ENCODE peak calls at places on chromosomes 12 and 14, in six cellular contexts. P is neural progenitor cell, I is fibroblast of lung, F is K562, V is GM23338, Q is GM23248. Y is an unnamed sample. For H4K20me1 and H3K36me3, the result is how much of the 10 kb centered on the place peaks cover.

GRCh38 chr12:1373887-1374286 is 220.5 kb downstream of the FBXL14 start:
- DNase-seq in P (no peak), I (peak), F (no peak), V (no peak), Q (peak), Y (peak)

GRCh38 chr12:53145383-53145782 is 35.1 kb upstream of the ZNF740 start:
- DNase-seq in P (no peak), I (no peak), F (no peak), V (no peak), Q (peak), Y (no peak)

GRCh38 chr14:75884198-75884611 is 97.6 kb downstream of the TGFB3 start:
- DNase-seq in P (peak), I (peak), F (no peak), V (peak), Q (peak), Y (peak)

GRCh38 chr12:51496907-51497306 is 72.3 kb downstream of the SLC4A8 start:
- DNase-seq in P (no peak), I (no peak), F (no peak), V (no peak), Q (no peak), Y (no peak)

GRCh38 chr14:73943083-73943482 is 6.8 kb downstream of the FAM161B start:
- DNase-seq in P (no peak), I (peak), F (no peak), V (no peak), Q (peak), Y (peak)

GRCh38 chr12:80864046-80864735 is 73.5 kb downstream of the LIN7A start:
- DNase-seq in P (no peak), I (peak), F (no peak), V (no peak), Q (peak), Y (peak)

GRCh38 chr12:107570721-107571120 is 114.9 kb upstream of the PWP1 start:
- DNase-seq in P (no peak), I (peak), F (no peak), V (no peak), Q (peak), Y (peak)

GRCh38 chr14:50846171-50846880 is 15.4 kb upstream of the NIN start:
- DNase-seq in P (no peak), I (peak), F (no peak), V (no peak), Q (peak), Y (peak)

GRCh38 chr12:15558915-15559528 is 230.2 kb downstream of the EPS8 start:
- DNase-seq in P (no peak), I (peak), F (no peak), V (no peak), Q (peak), Y (peak)

GRCh38 chr12:118038122-118038521 is 21.6 kb downstream of the RFC5 start:
- DNase-seq in P (no peak), I (no peak), F (no peak), V (no peak), Q (no peak), Y (no peak)

GRCh38 chr12:55737581-55738112 is 5.3 kb upstream of the GDF11 start:
- DNase-seq in P (peak), I (no peak), F (no peak), V (no peak), Q (peak), Y (no peak)

GRCh38 chr14:55383039-55383438 is 28.6 kb downstream of the ATG14 start:
- DNase-seq in P (no peak), I (peak), F (no peak), V (no peak), Q (peak), Y (peak)

GRCh38 chr14:31476131-31476917 is 11.5 kb downstream of the GPR33 start:
- DNase-seq in P (no peak), I (no peak), F (no peak), V (no peak), Q (peak), Y (no peak)

GRCh38 chr12:91952916-91953315 is 192.7 kb downstream of the BTG1 start:
- DNase-seq in P (no peak), I (no peak), F (no peak), V (no peak), Q (no peak), Y (no peak)

GRCh38 chr14:22002860-22003284 is 329.3 kb upstream of the OR4E1 start:
- DNase-seq in P (peak), I (no peak), F (peak), V (peak), Q (peak), Y (no peak)

GRCh38 chr12:45973526-45973925 is 16.8 kb downstream of the SCAF11 start:
- DNase-seq in P (no peak), I (peak), F (no peak), V (no peak), Q (peak), Y (peak)

GRCh38 chr14:25049127-25049558 is 804 bp downstream of the STXBP6 start:
- DNase-seq in P (no peak), I (peak), F (no peak), V (peak), Q (peak), Y (peak)

GRCh38 chr12:113899042-113899843 is 66.9 kb downstream of the RBM19 start:
- DNase-seq in P (no peak), I (no peak), F (no peak), V (no peak), Q (no peak), Y (no peak)

GRCh38 chr14:58460772-58461171 is 33.3 kb downstream of the KIAA0586 start:
- DNase-seq in P (no peak), I (no peak), F (no peak), V (no peak), Q (no peak), Y (no peak)

GRCh38 chr14:105439710-105440553 is 20.3 kb downstream of the MTA1 start:
- DNase-seq in P (no peak), I (no peak), F (no peak), V (no peak), Q (peak), Y (no peak)
- H4K20me1 ChIP-seq in P (half or more), I (under half), F (under half), V (under half), Q (under half), Y (half or more)

GRCh38 chr12:109822951-109823411 is 10.2 kb downstream of the TRPV4 start:
- DNase-seq in P (no peak), I (peak), F (no peak), V (no peak), Q (no peak), Y (no peak)
- H3K36me3 ChIP-seq in P (under half), I (under half), F (under half), V (under half), Q (under half), Y (under half)

DNA sequence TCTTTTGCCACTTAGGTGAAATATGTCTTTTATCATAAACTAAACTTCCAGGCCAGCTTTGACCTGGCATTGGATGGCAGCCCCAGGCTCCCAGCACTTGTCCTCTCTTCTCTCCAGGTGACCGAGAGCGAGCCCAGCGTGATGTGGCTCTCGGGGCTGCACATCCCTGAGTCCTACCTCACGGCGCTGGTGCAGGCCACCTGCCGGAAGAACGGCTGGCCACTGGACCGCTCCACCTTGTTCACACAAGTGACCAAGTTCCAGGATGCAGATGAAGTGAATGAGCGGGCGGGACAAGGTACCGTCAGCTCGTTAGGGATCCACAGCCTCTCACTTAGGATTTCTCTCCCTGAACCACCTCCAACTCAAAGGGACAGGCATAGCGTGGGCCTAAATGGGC is 39.4 kb downstream of the CCDC92 start:
- DNase-seq in P (no peak), I (no peak), F (no peak), V (no peak), Q (no peak), Y (no peak)
- H2AFZ ChIP-seq in P (no peak), I (no peak), F (no peak), V (no peak), Q (no peak), Y (no peak)

GRCh38 chr14:104690861-104691455 is 1.5 kb downstream of the INF2 start:
- DNase-seq in P (no peak), I (no peak), F (no peak), V (no peak), Q (no peak), Y (no peak)
- H4K20me1 ChIP-seq in P (under half), I (under half), F (under half), V (under half), Q (under half), Y (half or more)

DNA sequence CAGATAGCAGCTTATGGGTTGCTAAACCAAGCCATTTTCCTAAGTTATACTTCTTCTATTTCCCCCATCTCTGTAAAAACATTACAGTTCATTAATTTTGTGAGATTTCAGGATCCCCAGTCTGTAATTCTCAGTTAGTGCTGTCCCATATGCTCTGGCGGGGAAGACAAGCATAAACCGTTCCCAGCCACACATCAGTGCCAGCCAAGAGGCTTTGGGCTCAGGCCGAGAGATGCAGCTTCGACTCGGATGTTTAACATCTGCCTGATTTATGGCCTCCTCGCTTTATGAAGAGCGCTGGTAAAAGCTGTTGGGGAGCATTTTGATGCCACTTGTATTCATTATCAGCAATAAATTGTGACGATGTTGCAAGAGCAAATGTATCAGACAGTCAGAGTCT is 349.1 kb upstream of the CCDC196 start:
- DNase-seq in P (no peak), I (no peak), F (no peak), V (no peak), Q (no peak), Y (no peak)
- H3K36me3 ChIP-seq in P (under half), I (under half), F (under half), V (under half), Q (under half), Y (under half)

GRCh38 chr12:104707794-104708558 is 250.1 kb downstream of the SLC41A2 start:
- DNase-seq in P (no peak), I (no peak), F (no peak), V (no peak), Q (no peak), Y (no peak)
- H2AFZ ChIP-seq in P (no peak), I (no peak), F (no peak), V (no peak), Q (no peak), Y (no peak)

Y was measured in astrocyte.